ENCODE peak calls at places on chromosomes 3 and 15, in four cellular contexts. N is IMR-90, K is endothelial cell of umbilical vein, C is K562. H is an unnamed sample. For H3K9me1 and H3K36me3, the result is how much of the 10 kb centered on the place peaks cover.

GRCh38 chr3:117997201-117998049 is 1037.2 kb downstream of the IGSF11 start:
- DNase-seq in N (peak), K (peak), C (peak), H (peak)

GRCh38 chr3:142165194-142165593 is 15.8 kb upstream of the TFDP2 start:
- DNase-seq in N (no peak), K (no peak), C (no peak), H (no peak)

GRCh38 chr15:67924359-67924974 is 84.6 kb upstream of the RNU6-1 start:
- DNase-seq in N (no peak), K (no peak), C (no peak), H (no peak)

GRCh38 chr3:33064929-33065328 is 32.0 kb downstream of the GLB1 start:
- DNase-seq in N (no peak), K (no peak), C (no peak), H (no peak)

GRCh38 chr3:79844176-79844575 is 76.4 kb upstream of the ROBO1 start:
- DNase-seq in N (no peak), K (peak), C (no peak), H (no peak)

GRCh38 chr3:44104668-44105321 is 136.9 kb upstream of the TOPAZ1 start:
- DNase-seq in N (peak), K (no peak), C (no peak), H (peak)

GRCh38 chr3:46351646-46352045 is 2.3 kb upstream of the CCR2 start:
- DNase-seq in N (no peak), K (no peak), C (no peak), H (no peak)

GRCh38 chr3:30795176-30795575 is 99.3 kb downstream of the GADL1 start:
- DNase-seq in N (peak), K (no peak), C (no peak), H (no peak)

GRCh38 chr3:17771177-17772048 is 29.0 kb upstream of the TBC1D5 start:
- DNase-seq in N (no peak), K (no peak), C (peak), H (no peak)

GRCh38 chr3:133428552-133428951 is 28.7 kb downstream of the BFSP2 start:
- DNase-seq in N (no peak), K (no peak), C (no peak), H (no peak)

GRCh38 chr15:68340711-68341671 is 63.4 kb downstream of the FEM1B start:
- DNase-seq in N (no peak), K (peak), C (no peak), H (no peak)

GRCh38 chr3:23650371-23651140 is 155.2 kb upstream of the UBE2E1 start:
- DNase-seq in N (peak), K (peak), C (no peak), H (no peak)

GRCh38 chr3:160564205-160564922 is 1.0 kb downstream of the KPNA4 start:
- DNase-seq in N (no peak), K (peak), C (no peak), H (no peak)

GRCh38 chr3:4065080-4065479 is 238.1 kb upstream of the SETMAR start:
- DNase-seq in N (no peak), K (no peak), C (no peak), H (no peak)

GRCh38 chr3:119148493-119149180 is 2.7 kb downstream of the TEX55 start:
- DNase-seq in N (peak), K (no peak), C (no peak), H (no peak)

GRCh38 chr15:69813881-69814280 is 283.8 kb downstream of the TLE3 start:
- DNase-seq in N (no peak), K (no peak), C (no peak), H (no peak)

GRCh38 chr15:86620113-86620512 is 540.4 kb downstream of the AGBL1 start:
- DNase-seq in N (no peak), K (no peak), C (no peak), H (no peak)

GRCh38 chr15:57751177-57751800 is 44.8 kb downstream of the POLR2M start:
- DNase-seq in N (peak), K (peak), C (no peak), H (no peak)

GRCh38 chr3:193912621-193913178 is 223.2 kb upstream of the HES1 start:
- DNase-seq in N (no peak), K (no peak), C (no peak), H (no peak)

GRCh38 chr3:177525987-177526712 is 328.9 kb upstream of the TBL1XR1 start:
- DNase-seq in N (no peak), K (no peak), C (no peak), H (no peak)

GRCh38 chr15:95495033-95495541 is 835.4 kb upstream of the NR2F2 start:
- DNase-seq in N (no peak), K (no peak), C (no peak), H (no peak)

GRCh38 chr3:61562042-61562809 is 855 bp downstream of the PTPRG start:
- DNase-seq in N (peak), K (peak), C (no peak), H (no peak)

GRCh38 chr3:179663093-179663492 is 10.3 kb downstream of the USP13 start:
- DNase-seq in N (no peak), K (no peak), C (no peak), H (no peak)

GRCh38 chr3:58222161-58222724 is 11.5 kb upstream of the DNASE1L3 start:
- DNase-seq in N (no peak), K (peak), C (no peak), H (peak)

GRCh38 chr3:64575211-64575844 is 112.5 kb downstream of the ADAMTS9 start:
- DNase-seq in N (peak), K (peak), C (peak), H (no peak)

GRCh38 chr3:156899951-156900350 is 73.8 kb downstream of the LEKR1 start:
- DNase-seq in N (no peak), K (no peak), C (no peak), H (no peak)

GRCh38 chr3:142027295-142027694 is 122.0 kb downstream of the TFDP2 start:
- DNase-seq in N (no peak), K (no peak), C (peak), H (no peak)

GRCh38 chr3:8519156-8519555 is 17.5 kb downstream of the LMCD1 start:
- DNase-seq in N (peak), K (no peak), C (no peak), H (no peak)

GRCh38 chr3:185630182-185630622 is 44.1 kb downstream of the SENP2 start:
- DNase-seq in N (peak), K (peak), C (no peak), H (no peak)

GRCh38 chr3:45034612-45035252 is 8.6 kb downstream of the CLEC3B start:
- DNase-seq in N (no peak), K (no peak), C (no peak), H (no peak)

GRCh38 chr15:100918034-100918689 is 995 bp upstream of the LRRK1 start:
- DNase-seq in N (peak), K (peak), C (peak), H (peak)

GRCh38 chr15:35728176-35728938 is 182.4 kb upstream of the DPH6 start:
- DNase-seq in N (no peak), K (no peak), C (no peak), H (no peak)

GRCh38 chr3:55483196-55484095 is 3.7 kb downstream of the WNT5A start:
- DNase-seq in N (no peak), K (no peak), C (no peak), H (no peak)

GRCh38 chr3:160577551-160578195 is 12.3 kb upstream of the KPNA4 start:
- DNase-seq in N (peak), K (peak), C (no peak), H (no peak)

GRCh38 chr3:152320201-152320617 is 51.5 kb downstream of the MBNL1 start:
- DNase-seq in N (peak), K (peak), C (peak), H (no peak)

GRCh38 chr15:26087881-26088280 is 224.8 kb upstream of the ATP10A start:
- DNase-seq in N (peak), K (no peak), C (no peak), H (no peak)

DNA sequence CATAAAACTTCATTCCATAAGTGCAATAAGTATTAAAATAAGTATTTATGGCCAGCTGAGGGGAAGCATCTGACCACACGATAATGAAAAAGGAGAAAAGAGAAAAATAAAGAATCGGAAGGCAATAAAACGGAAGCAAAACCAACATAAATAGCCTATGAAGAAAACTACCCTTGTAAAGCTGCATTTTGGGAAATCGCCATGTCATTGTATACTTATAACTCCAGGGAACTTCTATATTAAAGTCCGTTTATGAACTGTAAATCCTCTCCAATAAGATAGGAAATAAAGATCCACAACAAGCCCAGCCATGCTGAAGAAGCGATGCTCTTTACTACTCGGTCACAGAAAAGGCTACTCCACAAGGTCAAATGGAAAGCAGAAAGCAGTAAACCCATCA is 47.7 kb downstream of the MORC1 start:
- DNase-seq in N (no peak), K (no peak), C (no peak), H (no peak)
- H3K9me1 ChIP-seq in N (under half), K (under half), C (under half), H (under half)

GRCh38 chr15:77044228-77045042 is 26.5 kb downstream of the TSPAN3 start:
- DNase-seq in N (no peak), K (no peak), C (no peak), H (no peak)
- H3K36me3 ChIP-seq in N (under half), K (under half), C (under half), H (under half)

GRCh38 chr15:90031231-90031791 is 30.2 kb downstream of the ZNF710 start:
- DNase-seq in N (peak), K (no peak), C (no peak), H (no peak)
- H2AFZ ChIP-seq in N (peak), K (no peak), C (no peak), H (no peak)

GRCh38 chr3:165797551-165797950 is 39.7 kb downstream of the BCHE start:
- DNase-seq in N (no peak), K (no peak), C (no peak), H (no peak)
- H3K9me1 ChIP-seq in N (under half), K (under half), C (under half), H (under half)

GRCh38 chr15:29699791-29700190 is 122.5 kb downstream of the TJP1 start:
- DNase-seq in N (no peak), K (no peak), C (no peak), H (no peak)
- H3K36me3 ChIP-seq in N (under half), K (under half), C (under half), H (under half)

GRCh38 chr3:53254810-53255359 is 937 bp downstream of the TKT start:
- DNase-seq in N (peak), K (peak), C (peak), H (no peak)

GRCh38 chr3:53255775-53256703 is at the start of gene TKT:
- DNase-seq in N (peak), K (peak), C (peak), H (no peak)

GRCh38 chr3:53253707-53254106 is 2.1 kb downstream of the TKT start:
- DNase-seq in N (no peak), K (no peak), C (no peak), H (no peak)

GRCh38 chr3:53255360-53255774 is 455 bp downstream of the TKT start:
- DNase-seq in N (no peak), K (peak), C (no peak), H (no peak)

GRCh38 chr3:53254190-53254809 is 1.5 kb downstream of the TKT start:
- DNase-seq in N (no peak), K (peak), C (no peak), H (no peak)
- H2AFZ ChIP-seq in N (no peak), K (no peak), C (no peak), H (no peak)

H was measured in keratinocyte.